ENCODE peak calls at places on chromosomes 4 and X, in nine cellular contexts. S is mesendoderm, A is right lobe of liver, M is tibial artery, T is cardiac muscle cell, P is prostate gland, R is esophagus squamous epithelium, D is ascending aorta, E is mammary epithelial cell. U is an unnamed sample.
A peak's percentile ranks its signal among the peaks of the same experiment; 100 is the strongest.

GRCh38 chrX:137401092-137401491 is 164.8 kb upstream of the ZIC3 start:
- DNase-seq in M (no peak), D (no peak), S (no peak), T (no peak), R (no peak), E (no peak), P (no peak), A (no peak), U (no peak)

GRCh38 chr4:147760695-147761094 is 28.8 kb downstream of the ARHGAP10 start:
- DNase-seq in M (peak; percentile 76), P (no peak), S (no peak), T (no peak), R (no peak), D (peak; percentile 82), A (no peak), E (no peak), U (no peak)

GRCh38 chrX:19772759-19773623 is 114.4 kb downstream of the SH3KBP1 start:
- DNase-seq in S (no peak), T (no peak), E (no peak), A (no peak), P (no peak), D (no peak), M (no peak), R (no peak), U (no peak)

GRCh38 chr4:47705326-47705981 is 132.4 kb downstream of the CORIN start:
- DNase-seq in E (no peak), A (no peak), R (no peak), T (peak; percentile 48), D (no peak), M (no peak), S (peak; percentile 47), P (no peak), U (no peak)

GRCh38 chrX:140091276-140091886 is 126.1 kb upstream of the CXorf66 start:
- DNase-seq in E (no peak), T (peak; percentile 12), A (no peak), D (no peak), P (peak; percentile 3), S (peak; percentile 43), M (peak; percentile 60), R (no peak), U (no peak)

GRCh38 chr4:30714408-30715031 is 5.6 kb upstream of the PCDH7 start:
- DNase-seq in S (peak; percentile 83), T (peak; percentile 74), R (no peak), D (peak; percentile 74), E (peak; percentile 38), A (no peak), M (no peak), P (no peak), U (no peak)

GRCh38 chr4:144906181-144906895 is 191.7 kb downstream of the ANAPC10 start:
- DNase-seq in D (no peak), P (no peak), M (no peak), T (peak; percentile 78), R (no peak), S (no peak), E (peak; percentile 44), A (no peak), U (no peak)

GRCh38 chr4:66294626-66295025 is 624.3 kb upstream of the EPHA5 start:
- DNase-seq in A (no peak), P (no peak), R (no peak), E (peak; percentile 6), D (no peak), M (no peak), S (peak; percentile 29), T (no peak), U (no peak)

GRCh38 chrX:109372716-109373115 is 109.2 kb downstream of the GUCY2F start:
- DNase-seq in E (peak; percentile 45), S (no peak), R (no peak), A (no peak), P (no peak), M (no peak), T (no peak), D (no peak), U (no peak)

GRCh38 chr4:185966997-185967775 is 101.8 kb upstream of the TLR3 start:
- DNase-seq in R (no peak), P (no peak), E (no peak), T (no peak), M (no peak), A (no peak), D (no peak), S (no peak), U (no peak)

GRCh38 chr4:152707632-152708031 is 27.8 kb upstream of the TMEM154 start:
- DNase-seq in T (no peak), D (no peak), R (no peak), S (no peak), E (no peak), M (no peak), A (no peak), P (no peak), U (no peak)

GRCh38 chr4:186621959-186622553 is 66.7 kb upstream of the MTNR1A start:
- DNase-seq in A (no peak), E (peak; percentile 79), D (no peak), P (no peak), M (no peak), R (no peak), T (peak; percentile 89), S (peak; percentile 75), U (no peak)

GRCh38 chr4:172772781-172773180 is 395.8 kb upstream of the GALNT7 start:
- DNase-seq in P (no peak), S (no peak), E (no peak), A (no peak), T (no peak), R (no peak), M (no peak), D (no peak), U (no peak)

GRCh38 chr4:108540536-108540935 is 79.8 kb upstream of the RPL34 start:
- DNase-seq in A (no peak), P (no peak), M (no peak), D (no peak), T (no peak), R (no peak), E (no peak), S (no peak), U (no peak)

GRCh38 chr4:5912614-5913019 is 19.7 kb upstream of the CRMP1 start:
- DNase-seq in R (no peak), D (no peak), S (no peak), M (peak; percentile 6), E (peak; percentile 76), A (no peak), P (no peak), T (no peak), U (no peak)

GRCh38 chr4:21948347-21949072 is at the start of gene KCNIP4:
- DNase-seq in D (no peak), E (peak; percentile 34), P (no peak), R (no peak), S (peak; percentile 52), A (peak; percentile 39), M (no peak), T (peak; percentile 9), U (no peak)
- H3K4me3 ChIP-seq in D (peak within 1 kb of the TSS; percentile 32), E (peak within 1 kb of the TSS; percentile 59), P (peak within 1 kb of the TSS; percentile 10), R (peak within 1 kb of the TSS; percentile 34), S (peak within 1 kb of the TSS; percentile 48), A (no peak within 1 kb of the TSS), M (no peak within 1 kb of the TSS), T (peak within 1 kb of the TSS; percentile 62), U (peak within 1 kb of the TSS; percentile 88)

GRCh38 chr4:158018090-158018808 is 154.6 kb downstream of the GASK1B start:
- DNase-seq in R (no peak), D (no peak), A (no peak), P (no peak), E (no peak), S (no peak), T (peak; percentile 38), M (no peak), U (no peak)

GRCh38 chr4:158018831-158019230 is 154.0 kb downstream of the GASK1B start:
- DNase-seq in D (no peak), S (no peak), R (no peak), T (no peak), A (no peak), M (no peak), E (no peak), P (no peak), U (no peak)

GRCh38 chr4:158013858-158014257 is 159.0 kb downstream of the GASK1B start:
- DNase-seq in R (no peak), E (peak; percentile 54), S (no peak), A (no peak), M (no peak), D (no peak), T (peak; percentile 65), P (no peak), U (no peak)

GRCh38 chr4:158016511-158016910 is 156.3 kb downstream of the GASK1B start:
- DNase-seq in E (peak; percentile 65), R (no peak), A (no peak), D (no peak), M (no peak), P (no peak), T (peak; percentile 79), S (no peak), U (no peak)

GRCh38 chr4:158015241-158015640 is 157.6 kb downstream of the GASK1B start:
- DNase-seq in R (no peak), P (no peak), M (no peak), S (no peak), T (peak; percentile 65), E (peak; percentile 61), D (no peak), A (no peak), U (no peak)
- H3K27ac ChIP-seq in R (no peak overlapping the region), P (no peak overlapping the region), M (peak overlapping the region; percentile 64), S (no peak overlapping the region), T (no peak overlapping the region), E (peak overlapping the region; percentile 17), D (no peak overlapping the region), A (no peak overlapping the region), U (no peak overlapping the region)

GRCh38 chr4:32163125-32163524 is 1443.0 kb downstream of the PCDH7 start:
- DNase-seq in D (no peak), P (no peak), A (no peak), R (no peak), S (peak; percentile 22), T (no peak), E (no peak), M (no peak), U (no peak)

DNA sequence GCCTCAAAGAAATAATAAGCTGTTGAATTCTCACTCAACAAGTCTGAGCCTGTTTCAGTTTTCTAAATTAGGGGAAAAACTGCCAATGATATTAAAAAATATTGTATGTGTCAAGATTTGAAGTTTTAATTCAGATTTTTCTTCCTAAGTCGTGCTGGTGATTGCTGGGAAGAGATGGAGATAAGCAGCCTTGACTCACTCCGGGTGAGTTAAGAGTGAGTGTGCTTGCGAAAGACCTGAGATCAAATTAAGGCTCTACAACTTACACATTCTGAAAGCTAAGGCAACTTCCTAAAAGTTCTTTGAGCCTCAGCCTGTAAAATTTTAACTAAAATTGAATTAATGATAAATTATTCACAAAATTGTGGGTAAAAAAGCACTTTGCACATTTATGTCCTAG is 1441.2 kb downstream of the PCDH7 start:
- DNase-seq in R (no peak), T (peak; percentile 74), P (no peak), D (no peak), E (peak; percentile 59), M (no peak), A (no peak), S (peak; percentile 25), U (no peak)
- H3K36me3 ChIP-seq in R (no peaks in the 10 kb centered on the region), T (no peaks in the 10 kb centered on the region), P (no peaks in the 10 kb centered on the region), D (no peaks in the 10 kb centered on the region), E (no peaks in the 10 kb centered on the region), M (no peaks in the 10 kb centered on the region), A (no peaks in the 10 kb centered on the region), S (no peaks in the 10 kb centered on the region), U (no peaks in the 10 kb centered on the region)

DNA sequence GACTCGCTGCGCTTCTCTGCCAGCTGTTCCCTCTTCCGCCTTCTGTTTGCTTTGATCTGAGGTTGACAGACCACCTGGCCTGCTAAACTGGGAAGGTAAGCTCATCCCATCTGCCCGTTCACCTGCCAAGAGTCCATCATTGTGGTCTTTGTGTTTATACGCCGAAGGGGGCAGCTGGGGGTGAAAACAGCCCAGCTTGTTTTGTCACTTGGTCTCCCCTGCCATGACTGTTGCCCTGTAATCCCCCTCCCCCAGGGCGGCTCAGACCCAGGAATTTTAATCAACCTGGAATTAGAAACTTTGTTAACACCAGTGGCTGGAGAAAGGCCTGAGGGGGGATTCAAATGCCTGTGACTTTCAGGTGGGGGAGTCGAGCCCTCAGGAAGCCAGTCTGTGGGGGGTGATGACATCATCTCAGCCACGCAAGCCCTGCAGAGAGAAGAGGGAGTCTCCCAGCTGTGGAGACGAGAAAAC is 333.3 kb downstream of the BCOR start:
- DNase-seq in A (no peak), R (no peak), D (no peak), S (peak; percentile 47), P (no peak), M (no peak), T (peak; percentile 57), E (no peak), U (no peak)
- H3K4me3 ChIP-seq in A (no peak overlapping the region), R (no peak overlapping the region), D (no peak overlapping the region), S (no peak overlapping the region), P (no peak overlapping the region), M (no peak overlapping the region), T (no peak overlapping the region), E (no peak overlapping the region), U (no peak overlapping the region)